ENCODE peak calls at places on chromosomes 11 and 22, in five cellular contexts. V is CD8-positive, alpha-beta T cell; E is activated CD4-positive, alpha-beta T cell treated with anti-CD3 and anti-CD28 coated beads, Interleukin-2, amount 50 U/mL, for 24 hours; S is omental fat pad; Y is stimulated activated CD4-positive, alpha-beta T cell treated with anti-CD3 and anti-CD28 coated beads, TNF-alpha, amount 100 ng/mL, for 24 hours. U is an unnamed sample.
A peak's percentile ranks its signal among the peaks of the same experiment; 100 is the strongest.

GRCh38 chr11:76802621-76803020 is 19.5 kb downstream of the TSKU start:
- DNase-seq in E (no peak), Y (no peak), V (no peak), S (no peak), U (no peak)

GRCh38 chr11:71251159-71251721 is 1.1 kb downstream of the SHANK2 start:
- DNase-seq in Y (no peak), V (no peak), E (no peak), S (no peak), U (no peak)

GRCh38 chr11:37072538-37072937 is 474.5 kb upstream of the RAG2 start:
- DNase-seq in E (no peak), V (no peak), Y (no peak), S (no peak), U (no peak)

GRCh38 chr11:82701847-82702520 is 31.7 kb downstream of the FAM181B start:
- DNase-seq in S (no peak), Y (no peak), V (no peak), E (no peak), U (no peak)

GRCh38 chr22:27994481-27995331 is 75.7 kb upstream of the PITPNB start:
- DNase-seq in S (no peak), Y (no peak), V (no peak), E (no peak), U (peak; percentile 55)

GRCh38 chr11:9574806-9575530 is 1.5 kb downstream of the WEE1 start:
- DNase-seq in S (no peak), Y (no peak), V (no peak), E (no peak), U (peak; percentile 88)

GRCh38 chr11:75246006-75246672 is 5.6 kb downstream of the TPBGL start:
- DNase-seq in Y (no peak), E (no peak), S (no peak), V (no peak), U (no peak)

GRCh38 chr11:116170526-116171120 is 602.2 kb downstream of the BUD13 start:
- DNase-seq in E (no peak), Y (no peak), S (no peak), V (no peak), U (peak; percentile 55)

GRCh38 chr22:45124176-45124857 is 39.4 kb upstream of the NUP50 start:
- DNase-seq in E (no peak), S (no peak), V (no peak), Y (no peak), U (no peak)

GRCh38 chr11:3052109-3052479 is 5.1 kb downstream of the CARS1 start:
- DNase-seq in E (no peak), S (no peak), Y (no peak), V (no peak), U (no peak)

GRCh38 chr11:2477936-2478335 is 33.1 kb downstream of the KCNQ1 start:
- DNase-seq in V (no peak), S (no peak), Y (no peak), E (no peak), U (no peak)

GRCh38 chr11:44808053-44808753 is 81.4 kb downstream of the TSPAN18 start:
- DNase-seq in V (no peak), S (no peak), E (no peak), Y (no peak), U (no peak)

GRCh38 chr11:101487775-101488174 is 96.0 kb downstream of the TRPC6 start:
- DNase-seq in Y (no peak), E (no peak), S (no peak), V (no peak), U (no peak)

U was measured in ascending aorta.